ENCODE peak calls at places on chromosomes 3 and 15, in ten cellular contexts. C is GM20000; E is BE2C; N is right atrium auricular region; S is psoas muscle; Z is heart right ventricle; Q is PC-3; X is endothelial cell; H is GM13976; I is CD8-positive, alpha-beta T cell. P is an unnamed sample.

GRCh38 chr3:125119752-125120369 is 64.1 kb upstream of the HEG1 start:
- DNase-seq in S (no peak), Z (no peak), Q (no peak), N (no peak), E (no peak), H (peak; percentile 66), I (peak; percentile 31), X (no peak), C (peak; percentile 45), P (no peak)

GRCh38 chr3:150868282-150868681 is 37.0 kb downstream of the MINDY4B start:
- DNase-seq in C (no peak), N (no peak), E (no peak), Z (no peak), I (no peak), H (no peak), Q (peak; percentile 9), X (no peak), S (no peak), P (no peak)

GRCh38 chr3:66481071-66482001 is 19.5 kb downstream of the LRIG1 start:
- DNase-seq in I (no peak), C (no peak), Z (no peak), Q (no peak), E (no peak), S (no peak), H (no peak), X (no peak), N (no peak), P (no peak)

GRCh38 chr3:138434875-138435772 is 708 bp downstream of the ESYT3 start:
- DNase-seq in N (no peak), E (no peak), C (no peak), I (no peak), X (peak; percentile 23), Z (no peak), S (no peak), Q (no peak), H (no peak), P (peak; percentile 31)

GRCh38 chr3:193869221-193870201 is 266.4 kb upstream of the HES1 start:
- DNase-seq in N (peak; percentile 73), S (no peak), H (peak; percentile 45), E (no peak), Z (peak; percentile 51), Q (peak; percentile 97), C (no peak), X (peak; percentile 44), I (no peak), P (no peak)

GRCh38 chr15:40843183-40843884 is 514 bp upstream of the SPINT1 start:
- DNase-seq in X (peak; percentile 30), C (peak; percentile 19), H (no peak), I (no peak), Q (no peak), E (no peak), N (no peak), Z (no peak), S (no peak), P (no peak)

GRCh38 chr3:139394116-139394515 is 4.7 kb upstream of the COPB2 start:
- DNase-seq in X (no peak), Z (no peak), C (no peak), H (no peak), S (no peak), E (no peak), I (no peak), N (no peak), Q (no peak), P (no peak)

GRCh38 chr15:24761704-24762302 is 86.2 kb downstream of the NPAP1 start:
- DNase-seq in X (no peak), I (no peak), Q (peak; percentile 17), Z (no peak), S (no peak), C (peak; percentile 7), N (no peak), H (no peak), E (no peak), P (no peak)

GRCh38 chr3:29249829-29250228 is 31.0 kb upstream of the RBMS3 start:
- DNase-seq in N (no peak), X (no peak), S (no peak), Z (no peak), I (no peak), E (peak; percentile 3), C (no peak), Q (no peak), H (no peak), P (no peak)
- TF ChIP-seq CTCF in N (no peak), X (no peak), S (no peak), Z (no peak), I (no peak), E (no peak), C (no peak), Q (no peak), H (no peak), P (no peak)

GRCh38 chr3:195558602-195559001 is 15.5 kb upstream of the PPP1R2 start:
- DNase-seq in I (peak; percentile 34), S (peak; percentile 82), H (no peak), N (no peak), E (no peak), Q (peak; percentile 65), C (peak; percentile 44), X (peak; percentile 20), Z (no peak), P (no peak)
- TF ChIP-seq CTCF in I (peak; percentile 61), S (peak; percentile 65), H (peak; percentile 42), N (peak; percentile 54), E (peak; percentile 53), Q (peak; percentile 78), C (peak; percentile 41), X (no peak), Z (no peak), P (no peak)

DNA sequence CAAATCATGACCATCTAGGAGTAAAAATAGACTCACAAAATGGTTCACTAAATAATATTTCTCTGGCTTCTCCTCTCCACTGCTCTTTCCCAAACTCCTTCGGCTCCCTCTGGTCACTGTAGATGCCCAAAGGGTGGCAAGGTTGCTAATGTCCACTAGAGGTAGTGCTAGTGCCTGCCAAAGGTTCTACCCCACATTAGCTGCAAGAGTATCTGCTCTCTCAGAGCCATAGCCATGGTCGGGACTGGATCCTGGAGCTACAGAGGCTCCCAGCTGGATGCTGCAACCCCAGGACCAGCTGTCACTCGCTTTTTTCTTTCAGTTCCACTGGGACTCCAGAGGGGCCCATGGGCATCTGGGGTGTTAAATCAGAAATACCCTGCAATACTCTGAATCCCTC is 8.5 kb downstream of the HTR3D start:
- DNase-seq in I (no peak), H (no peak), Z (no peak), C (no peak), E (peak; percentile 31), S (no peak), Q (peak; percentile 67), X (peak; percentile 28), N (no peak), P (peak; percentile 40)
- TF ChIP-seq CTCF in I (no peak), H (no peak), Z (no peak), C (no peak), E (peak; percentile 56), S (peak; percentile 37), Q (peak; percentile 71), X (no peak), N (peak; percentile 45), P (peak; percentile 26)

DNA sequence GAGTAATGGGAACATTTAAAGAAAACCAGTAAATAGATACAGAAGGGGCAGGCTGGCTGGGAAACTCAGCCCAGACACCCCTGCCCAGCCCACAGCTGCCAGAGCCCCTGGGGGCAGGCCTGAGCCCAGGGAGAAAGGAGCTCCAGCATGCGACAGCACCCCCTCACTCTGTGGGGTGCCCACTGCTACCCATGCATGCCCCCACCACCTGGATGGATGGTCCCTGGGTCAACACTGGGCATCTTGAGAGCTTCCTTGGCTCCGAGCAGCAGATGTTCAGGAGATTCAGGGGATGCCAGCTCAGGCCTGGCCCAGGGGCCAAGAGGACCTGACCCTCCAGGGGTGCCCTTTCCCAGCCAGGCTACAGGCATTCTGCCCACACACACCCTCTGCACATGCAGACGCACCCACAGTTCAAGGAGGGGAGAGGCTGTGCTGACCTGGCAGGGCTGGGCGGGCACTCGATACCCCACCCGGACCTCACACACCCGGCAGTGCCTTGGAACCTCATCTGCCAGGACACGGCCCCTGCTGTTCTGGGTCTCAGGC is 31.5 kb downstream of the PTH1R start:
- DNase-seq in C (no peak), H (no peak), S (no peak), Q (no peak), I (no peak), E (no peak), Z (no peak), N (no peak), X (no peak), P (no peak)
- TF ChIP-seq CTCF in C (no peak), H (no peak), S (no peak), Q (no peak), I (no peak), E (no peak), Z (no peak), N (no peak), X (no peak), P (no peak)

DNA sequence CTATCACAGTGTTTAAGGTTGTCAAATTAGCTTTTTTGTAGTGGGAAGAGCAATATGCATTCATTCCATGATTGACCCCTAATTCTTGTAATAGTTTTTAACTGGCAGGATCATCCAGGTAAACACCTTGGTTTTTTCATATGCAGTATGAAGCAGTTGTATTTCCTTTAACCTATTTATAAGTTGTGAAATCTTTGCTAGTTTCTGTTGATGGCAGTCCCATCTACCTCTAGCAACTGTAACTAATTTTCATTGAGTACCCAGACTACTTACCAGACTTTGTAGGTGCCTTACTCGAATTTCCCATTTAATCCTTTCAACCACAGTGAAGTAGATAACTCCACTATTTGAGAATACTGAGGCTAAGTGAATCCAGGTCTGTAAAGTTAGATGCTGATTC is 6.1 kb downstream of the FXR1 start:
- DNase-seq in S (no peak), I (no peak), Z (no peak), Q (no peak), N (no peak), E (no peak), C (no peak), X (no peak), H (no peak), P (no peak)
- TF ChIP-seq CTCF in S (no peak), I (no peak), Z (no peak), Q (no peak), N (no peak), E (no peak), C (no peak), X (no peak), H (no peak), P (no peak)

DNA sequence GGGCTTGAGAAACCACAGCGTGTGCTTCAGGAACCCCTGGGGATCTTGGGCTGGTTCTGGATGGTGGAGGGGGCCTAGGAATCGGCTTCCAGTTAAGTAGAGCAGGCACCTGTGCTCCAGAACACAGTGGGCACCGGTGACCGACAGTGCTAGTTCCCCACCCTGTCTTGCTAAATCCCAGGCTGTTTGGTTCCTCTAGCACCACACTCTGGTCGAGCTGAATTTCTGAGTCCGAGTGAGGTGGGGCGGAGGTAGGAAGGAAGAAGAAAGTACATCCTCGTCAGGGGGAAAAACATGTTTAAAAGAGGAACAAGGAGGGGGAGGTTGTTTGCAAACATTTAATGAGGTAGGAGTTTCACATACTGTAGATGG is 29.1 kb downstream of the SLC6A6 start:
- DNase-seq in X (no peak), Q (no peak), S (no peak), C (peak; percentile 61), Z (no peak), I (no peak), H (peak; percentile 65), N (no peak), E (no peak), P (no peak)
- TF ChIP-seq CTCF in X (no peak), Q (no peak), S (no peak), C (peak; percentile 42), Z (no peak), I (no peak), H (peak; percentile 37), N (no peak), E (no peak), P (no peak)

P was measured in glutamatergic neuron.